ENCODE peak calls at places on chromosomes 3 and 15, in six cellular contexts. One of them, this sample, is unnamed.

GRCh38 chr3:153855772-153856171 is 265.4 kb upstream of the ARHGEF26 start:
- DNase-seq in prostate gland: no peak
- DNase-seq in gastrocnemius medialis: no peak
- DNase-seq in body of pancreas: no peak
- DNase-seq in HepG2: peak
- DNase-seq in upper lobe of left lung: no peak
- DNase-seq in this sample: no peak

GRCh38 chr3:3200632-3201212 is 21.2 kb upstream of the CRBN start:
- DNase-seq in prostate gland: peak
- DNase-seq in gastrocnemius medialis: peak
- DNase-seq in body of pancreas: peak
- DNase-seq in HepG2: peak
- DNase-seq in upper lobe of left lung: peak
- DNase-seq in this sample: peak

GRCh38 chr3:183576487-183577107 is 21.1 kb upstream of the KLHL6 start:
- DNase-seq in body of pancreas: no peak
- DNase-seq in prostate gland: no peak
- DNase-seq in HepG2: no peak
- DNase-seq in upper lobe of left lung: no peak
- DNase-seq in gastrocnemius medialis: no peak
- DNase-seq in this sample: no peak

GRCh38 chr3:156668073-156668763 is 6.2 kb upstream of the TIPARP start:
- DNase-seq in prostate gland: no peak
- DNase-seq in upper lobe of left lung: peak
- DNase-seq in gastrocnemius medialis: no peak
- DNase-seq in body of pancreas: no peak
- DNase-seq in HepG2: no peak
- DNase-seq in this sample: no peak

GRCh38 chr15:92117301-92117731 is 263.8 kb downstream of the SLCO3A1 start:
- DNase-seq in HepG2: no peak
- DNase-seq in prostate gland: peak
- DNase-seq in body of pancreas: no peak
- DNase-seq in upper lobe of left lung: no peak
- DNase-seq in gastrocnemius medialis: no peak
- DNase-seq in this sample: no peak

GRCh38 chr3:60469481-60469880 is 781.8 kb downstream of the FHIT start:
- DNase-seq in prostate gland: no peak
- DNase-seq in body of pancreas: no peak
- DNase-seq in HepG2: no peak
- DNase-seq in gastrocnemius medialis: no peak
- DNase-seq in upper lobe of left lung: no peak
- DNase-seq in this sample: no peak

GRCh38 chr3:132593241-132593949 is 3.7 kb upstream of the ACKR4 start:
- DNase-seq in prostate gland: no peak
- DNase-seq in upper lobe of left lung: no peak
- DNase-seq in gastrocnemius medialis: no peak
- DNase-seq in HepG2: no peak
- DNase-seq in body of pancreas: no peak
- DNase-seq in this sample: no peak

GRCh38 chr3:104437891-104438290 is 928.8 kb upstream of the ALCAM start:
- DNase-seq in body of pancreas: no peak
- DNase-seq in upper lobe of left lung: no peak
- DNase-seq in prostate gland: no peak
- DNase-seq in HepG2: no peak
- DNase-seq in gastrocnemius medialis: no peak
- DNase-seq in this sample: no peak

GRCh38 chr3:100169186-100169585 is 54.9 kb upstream of the FILIP1L start:
- DNase-seq in upper lobe of left lung: no peak
- DNase-seq in prostate gland: no peak
- DNase-seq in HepG2: no peak
- DNase-seq in gastrocnemius medialis: no peak
- DNase-seq in body of pancreas: no peak
- DNase-seq in this sample: peak

GRCh38 chr15:40731034-40731433 is 24.0 kb downstream of the RMDN3 start:
- DNase-seq in HepG2: no peak
- DNase-seq in prostate gland: no peak
- DNase-seq in body of pancreas: no peak
- DNase-seq in gastrocnemius medialis: no peak
- DNase-seq in upper lobe of left lung: no peak
- DNase-seq in this sample: no peak

GRCh38 chr3:67123914-67124313 is 125.8 kb downstream of the KBTBD8 start:
- DNase-seq in upper lobe of left lung: no peak
- DNase-seq in body of pancreas: no peak
- DNase-seq in HepG2: no peak
- DNase-seq in prostate gland: no peak
- DNase-seq in gastrocnemius medialis: no peak
- DNase-seq in this sample: no peak

GRCh38 chr3:152488449-152488848 is 219.7 kb downstream of the MBNL1 start:
- DNase-seq in HepG2: no peak
- DNase-seq in body of pancreas: no peak
- DNase-seq in upper lobe of left lung: no peak
- DNase-seq in gastrocnemius medialis: no peak
- DNase-seq in prostate gland: no peak
- DNase-seq in this sample: no peak

GRCh38 chr3:152491922-152492321 is 223.2 kb downstream of the MBNL1 start:
- DNase-seq in gastrocnemius medialis: no peak
- DNase-seq in upper lobe of left lung: no peak
- DNase-seq in HepG2: no peak
- DNase-seq in body of pancreas: no peak
- DNase-seq in prostate gland: no peak
- DNase-seq in this sample: no peak

GRCh38 chr3:152480282-152480953 is 211.7 kb downstream of the MBNL1 start:
- DNase-seq in body of pancreas: no peak
- DNase-seq in upper lobe of left lung: no peak
- DNase-seq in HepG2: no peak
- DNase-seq in prostate gland: no peak
- DNase-seq in gastrocnemius medialis: no peak
- DNase-seq in this sample: no peak

DNA sequence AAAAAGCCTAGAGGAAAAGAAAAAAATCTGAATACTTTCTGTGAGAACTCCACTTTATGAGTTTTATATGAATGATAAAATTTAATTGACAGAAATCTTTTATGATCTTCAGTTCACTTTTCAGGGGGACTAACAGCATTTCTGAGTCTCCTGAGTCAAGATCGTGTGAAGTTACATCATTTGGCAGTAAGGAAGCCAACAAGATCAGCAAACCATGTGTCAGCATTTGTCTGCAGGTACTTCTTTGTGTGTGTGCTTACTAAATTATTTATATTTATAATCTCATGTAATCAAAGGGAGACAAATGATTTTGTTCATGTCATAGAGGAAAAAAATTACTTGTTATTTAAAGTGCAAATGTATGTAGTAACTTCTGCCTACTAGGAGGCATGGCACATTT is 217.6 kb downstream of the MBNL1 start:
- DNase-seq in prostate gland: no peak
- DNase-seq in HepG2: no peak
- DNase-seq in body of pancreas: no peak
- DNase-seq in gastrocnemius medialis: no peak
- DNase-seq in upper lobe of left lung: no peak
- DNase-seq in this sample: no peak
- H3K27ac ChIP-seq in prostate gland: no peak
- H3K27ac ChIP-seq in HepG2: no peak
- H3K27ac ChIP-seq in body of pancreas: no peak
- H3K27ac ChIP-seq in gastrocnemius medialis: no peak
- H3K27ac ChIP-seq in upper lobe of left lung: no peak
- H3K27ac ChIP-seq in this sample: no peak

GRCh38 chr3:53965291-53965690 is 73.6 kb upstream of the SELENOK start:
- DNase-seq in gastrocnemius medialis: no peak
- DNase-seq in prostate gland: no peak
- DNase-seq in HepG2: no peak
- DNase-seq in body of pancreas: no peak
- DNase-seq in upper lobe of left lung: no peak
- DNase-seq in this sample: no peak
- TF ChIP-seq POLR2A in gastrocnemius medialis: no peak
- TF ChIP-seq POLR2A in prostate gland: no peak
- TF ChIP-seq POLR2A in HepG2: no peak
- TF ChIP-seq POLR2A in body of pancreas: no peak
- TF ChIP-seq POLR2A in upper lobe of left lung: no peak
- TF ChIP-seq POLR2A in this sample: no peak

DNA sequence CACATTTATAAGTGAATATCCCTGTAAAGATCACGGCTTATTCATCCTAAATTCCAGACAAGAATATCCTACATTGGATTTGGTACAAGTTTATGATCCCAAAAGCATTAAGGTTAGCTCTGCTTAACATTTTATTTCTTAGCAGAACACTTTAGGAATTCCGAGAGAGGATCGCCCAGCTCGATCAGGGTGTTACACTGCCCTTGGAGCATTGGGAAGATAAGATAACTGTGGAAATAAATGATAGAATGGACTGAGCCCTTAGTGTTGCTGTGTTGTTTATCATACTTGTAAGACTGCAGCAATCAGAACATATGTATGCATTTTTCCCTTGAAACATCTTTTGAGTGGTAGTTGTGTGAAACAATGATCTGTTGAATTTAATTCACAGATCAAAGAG is 222.9 kb upstream of the CDIN1 start:
- DNase-seq in body of pancreas: no peak
- DNase-seq in prostate gland: no peak
- DNase-seq in HepG2: no peak
- DNase-seq in gastrocnemius medialis: no peak
- DNase-seq in upper lobe of left lung: no peak
- DNase-seq in this sample: no peak
- H3K27ac ChIP-seq in body of pancreas: no peak
- H3K27ac ChIP-seq in prostate gland: no peak
- H3K27ac ChIP-seq in HepG2: no peak
- H3K27ac ChIP-seq in gastrocnemius medialis: no peak
- H3K27ac ChIP-seq in upper lobe of left lung: no peak
- H3K27ac ChIP-seq in this sample: peak

GRCh38 chr3:48429416-48430358 is at the start of gene PLXNB1:
- DNase-seq in upper lobe of left lung: peak
- DNase-seq in gastrocnemius medialis: peak
- DNase-seq in HepG2: peak
- DNase-seq in body of pancreas: peak
- DNase-seq in prostate gland: peak
- DNase-seq in this sample: peak
- TF ChIP-seq POLR2A in upper lobe of left lung: peak
- TF ChIP-seq POLR2A in gastrocnemius medialis: no peak
- TF ChIP-seq POLR2A in HepG2: no peak
- TF ChIP-seq POLR2A in body of pancreas: peak
- TF ChIP-seq POLR2A in prostate gland: peak
- TF ChIP-seq POLR2A in this sample: no peak

GRCh38 chr3:62233065-62233464 is 140.3 kb downstream of the FEZF2 start:
- DNase-seq in body of pancreas: no peak
- DNase-seq in prostate gland: no peak
- DNase-seq in upper lobe of left lung: no peak
- DNase-seq in HepG2: no peak
- DNase-seq in gastrocnemius medialis: no peak
- DNase-seq in this sample: no peak
- H3K27ac ChIP-seq in body of pancreas: no peak
- H3K27ac ChIP-seq in prostate gland: no peak
- H3K27ac ChIP-seq in upper lobe of left lung: no peak
- H3K27ac ChIP-seq in HepG2: no peak
- H3K27ac ChIP-seq in gastrocnemius medialis: no peak
- H3K27ac ChIP-seq in this sample: no peak

GRCh38 chr3:98552232-98553020 is 20.6 kb downstream of the GPR15 start:
- DNase-seq in upper lobe of left lung: no peak
- DNase-seq in prostate gland: no peak
- DNase-seq in body of pancreas: no peak
- DNase-seq in HepG2: no peak
- DNase-seq in gastrocnemius medialis: no peak
- DNase-seq in this sample: no peak
- TF ChIP-seq POLR2A in upper lobe of left lung: no peak
- TF ChIP-seq POLR2A in prostate gland: no peak
- TF ChIP-seq POLR2A in body of pancreas: no peak
- TF ChIP-seq POLR2A in HepG2: no peak
- TF ChIP-seq POLR2A in gastrocnemius medialis: no peak
- TF ChIP-seq POLR2A in this sample: no peak

DNA sequence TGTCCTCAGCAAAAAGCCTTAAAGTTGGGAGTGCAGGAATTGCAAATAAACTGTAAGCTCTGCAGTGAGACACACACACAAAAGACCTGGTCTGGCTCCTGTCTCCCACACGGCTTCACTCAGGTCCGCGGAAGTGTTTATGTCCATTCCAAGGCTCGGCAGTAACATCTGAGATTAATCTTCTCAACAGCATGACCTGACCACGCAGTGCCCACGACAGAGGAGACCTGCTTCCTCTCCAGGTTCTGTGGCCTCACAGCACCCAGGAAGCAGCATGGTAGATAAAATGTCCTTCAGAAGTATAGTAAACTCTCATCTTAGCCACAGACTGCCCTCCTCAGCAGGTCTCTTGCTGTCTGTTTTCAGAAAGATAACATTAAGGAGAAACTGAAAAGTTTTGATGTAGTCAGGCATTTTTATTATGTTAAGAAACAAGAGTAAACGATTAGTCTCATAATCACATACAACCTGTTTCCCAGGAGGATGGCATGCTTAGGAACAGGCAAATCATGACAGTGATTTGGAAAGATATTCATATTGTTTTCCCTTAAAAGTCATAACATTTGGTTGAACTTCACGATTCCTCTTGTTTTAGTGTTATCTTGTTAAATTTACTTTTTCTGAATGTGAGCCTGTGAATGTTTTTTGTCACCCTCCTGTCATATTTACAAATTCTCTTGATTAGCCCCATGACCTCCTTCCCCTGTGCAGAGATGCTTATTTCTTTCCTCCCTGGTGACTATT is 34.6 kb downstream of the CD200R1L start:
- DNase-seq in body of pancreas: no peak
- DNase-seq in HepG2: no peak
- DNase-seq in prostate gland: no peak
- DNase-seq in upper lobe of left lung: no peak
- DNase-seq in gastrocnemius medialis: no peak
- DNase-seq in this sample: no peak
- H3K27ac ChIP-seq in body of pancreas: no peak
- H3K27ac ChIP-seq in HepG2: no peak
- H3K27ac ChIP-seq in prostate gland: no peak
- H3K27ac ChIP-seq in upper lobe of left lung: no peak
- H3K27ac ChIP-seq in gastrocnemius medialis: peak
- H3K27ac ChIP-seq in this sample: peak

GRCh38 chr3:57077630-57078365 is 17.3 kb downstream of the SPATA12 start:
- DNase-seq in HepG2: peak
- DNase-seq in prostate gland: no peak
- DNase-seq in upper lobe of left lung: no peak
- DNase-seq in gastrocnemius medialis: no peak
- DNase-seq in body of pancreas: no peak
- DNase-seq in this sample: no peak

GRCh38 chr3:57076422-57076951 is 16.0 kb downstream of the SPATA12 start:
- DNase-seq in body of pancreas: no peak
- DNase-seq in prostate gland: no peak
- DNase-seq in HepG2: no peak
- DNase-seq in upper lobe of left lung: no peak
- DNase-seq in gastrocnemius medialis: no peak
- DNase-seq in this sample: no peak

GRCh38 chr3:57079221-57079831 is 18.9 kb downstream of the SPATA12 start:
- DNase-seq in gastrocnemius medialis: no peak
- DNase-seq in HepG2: peak
- DNase-seq in prostate gland: peak
- DNase-seq in upper lobe of left lung: peak
- DNase-seq in body of pancreas: peak
- DNase-seq in this sample: peak

GRCh38 chr3:57080171-57080570 is 19.7 kb downstream of the SPATA12 start:
- DNase-seq in prostate gland: no peak
- DNase-seq in HepG2: no peak
- DNase-seq in upper lobe of left lung: no peak
- DNase-seq in gastrocnemius medialis: no peak
- DNase-seq in body of pancreas: no peak
- DNase-seq in this sample: no peak

GRCh38 chr3:57078366-57079220 is 18.1 kb downstream of the SPATA12 start:
- DNase-seq in gastrocnemius medialis: peak
- DNase-seq in prostate gland: peak
- DNase-seq in HepG2: peak
- DNase-seq in body of pancreas: peak
- DNase-seq in upper lobe of left lung: peak
- DNase-seq in this sample: peak
- TF ChIP-seq POLR2A in gastrocnemius medialis: no peak
- TF ChIP-seq POLR2A in prostate gland: peak
- TF ChIP-seq POLR2A in HepG2: no peak
- TF ChIP-seq POLR2A in body of pancreas: peak
- TF ChIP-seq POLR2A in upper lobe of left lung: no peak
- TF ChIP-seq POLR2A in this sample: no peak

This sample was measured in heart left ventricle.